ENCODE peak calls at places on chromosomes 13 and 19, in four cellular contexts. One of them, this sample, is unnamed.

GRCh38 chr13:65606622-65607021 is 1623.5 kb downstream of the PCDH9 start:
- DNase-seq in astrocyte: peak; percentile 69
- DNase-seq in neural progenitor cell: no peak
- DNase-seq in left ventricle myocardium inferior: no peak
- DNase-seq in this sample: no peak

GRCh38 chr19:38070573-38070972 is 153.4 kb downstream of the DPF1 start:
- DNase-seq in neural progenitor cell: no peak
- DNase-seq in left ventricle myocardium inferior: no peak
- DNase-seq in astrocyte: peak; percentile 69
- DNase-seq in this sample: no peak

GRCh38 chr19:10855879-10856522 is 7.8 kb downstream of the C19orf38 start:
- DNase-seq in astrocyte: no peak
- DNase-seq in left ventricle myocardium inferior: no peak
- DNase-seq in neural progenitor cell: peak; percentile 44
- DNase-seq in this sample: no peak

GRCh38 chr13:21925720-21926119 is 254.8 kb downstream of the FGF9 start:
- DNase-seq in left ventricle myocardium inferior: no peak
- DNase-seq in astrocyte: no peak
- DNase-seq in neural progenitor cell: no peak
- DNase-seq in this sample: no peak

GRCh38 chr13:44013666-44014291 is 134.1 kb downstream of the LACC1 start:
- DNase-seq in neural progenitor cell: no peak
- DNase-seq in left ventricle myocardium inferior: no peak
- DNase-seq in astrocyte: peak; percentile 79
- DNase-seq in this sample: no peak

GRCh38 chr19:3743486-3743885 is 18.0 kb downstream of the APBA3 start:
- DNase-seq in astrocyte: no peak
- DNase-seq in left ventricle myocardium inferior: no peak
- DNase-seq in neural progenitor cell: no peak
- DNase-seq in this sample: no peak

GRCh38 chr19:33005440-33005839 is 33.4 kb downstream of the FAAP24 start:
- DNase-seq in astrocyte: no peak
- DNase-seq in neural progenitor cell: no peak
- DNase-seq in left ventricle myocardium inferior: no peak
- DNase-seq in this sample: no peak

GRCh38 chr19:49502866-49503581 is 6.8 kb downstream of the RPS11 start:
- DNase-seq in astrocyte: peak; percentile 44
- DNase-seq in neural progenitor cell: peak; percentile 84
- DNase-seq in left ventricle myocardium inferior: no peak
- DNase-seq in this sample: peak; percentile 39

GRCh38 chr19:55370305-55370988 is at the start of gene IL11:
- DNase-seq in left ventricle myocardium inferior: no peak
- DNase-seq in astrocyte: peak; percentile 57
- DNase-seq in neural progenitor cell: peak; percentile 44
- DNase-seq in this sample: no peak

GRCh38 chr19:48739400-48739825 is 997 bp downstream of the RASIP1 start:
- DNase-seq in neural progenitor cell: peak; percentile 45
- DNase-seq in astrocyte: no peak
- DNase-seq in left ventricle myocardium inferior: no peak
- DNase-seq in this sample: no peak

DNA sequence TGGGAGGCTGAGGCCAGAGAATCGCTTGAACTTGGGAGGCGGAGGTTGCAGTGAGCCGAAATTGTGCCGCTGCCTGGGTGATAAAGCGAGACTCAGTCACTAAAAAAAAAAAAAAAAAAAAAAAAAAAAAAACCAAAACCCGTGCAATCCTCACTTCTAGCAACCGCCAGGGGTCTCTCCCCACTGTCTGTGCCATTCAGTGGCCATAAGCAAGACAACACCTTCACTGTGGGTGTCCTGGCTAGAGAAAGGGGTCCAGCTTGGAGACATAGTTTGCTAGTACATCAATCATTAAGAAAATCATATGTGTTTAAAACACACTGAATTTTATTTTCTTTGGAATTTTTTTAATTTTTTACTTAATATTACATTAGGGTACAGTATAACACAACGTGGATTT is 68.2 kb downstream of the RASL11A start:
- DNase-seq in astrocyte: no peak
- DNase-seq in left ventricle myocardium inferior: no peak
- DNase-seq in neural progenitor cell: peak; percentile 73
- DNase-seq in this sample: no peak
- TF ChIP-seq CTCF in astrocyte: no peak
- TF ChIP-seq CTCF in left ventricle myocardium inferior: no peak
- TF ChIP-seq CTCF in neural progenitor cell: peak; percentile 41
- TF ChIP-seq CTCF in this sample: peak; percentile 36

GRCh38 chr13:20093946-20094345 is 66.9 kb downstream of the GJA3 start:
- DNase-seq in astrocyte: no peak
- DNase-seq in left ventricle myocardium inferior: no peak
- DNase-seq in neural progenitor cell: no peak
- DNase-seq in this sample: no peak

DNA sequence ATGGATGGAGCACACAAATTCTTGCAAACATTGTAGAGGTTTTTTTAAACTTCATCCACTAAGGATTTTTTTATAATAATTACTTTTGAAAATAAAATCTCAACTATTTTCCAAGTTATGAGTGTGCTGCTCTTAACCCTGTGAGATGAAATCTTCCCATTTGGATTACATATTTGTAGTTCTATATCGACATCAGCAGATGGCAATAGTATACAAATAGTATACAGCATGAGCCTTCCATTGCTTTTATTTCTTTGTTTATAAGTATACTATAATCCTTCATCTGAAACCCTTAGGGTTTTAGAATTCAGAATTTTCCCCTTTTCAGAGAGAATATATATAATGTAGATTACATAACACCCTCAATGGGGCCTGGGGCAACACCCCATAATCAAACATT is 70.5 kb downstream of the GJA3 start:
- DNase-seq in astrocyte: no peak
- DNase-seq in neural progenitor cell: no peak
- DNase-seq in left ventricle myocardium inferior: no peak
- DNase-seq in this sample: no peak
- TF ChIP-seq CTCF in astrocyte: no peak
- TF ChIP-seq CTCF in neural progenitor cell: peak; percentile 14
- TF ChIP-seq CTCF in left ventricle myocardium inferior: peak; percentile 25
- TF ChIP-seq CTCF in this sample: no peak

DNA sequence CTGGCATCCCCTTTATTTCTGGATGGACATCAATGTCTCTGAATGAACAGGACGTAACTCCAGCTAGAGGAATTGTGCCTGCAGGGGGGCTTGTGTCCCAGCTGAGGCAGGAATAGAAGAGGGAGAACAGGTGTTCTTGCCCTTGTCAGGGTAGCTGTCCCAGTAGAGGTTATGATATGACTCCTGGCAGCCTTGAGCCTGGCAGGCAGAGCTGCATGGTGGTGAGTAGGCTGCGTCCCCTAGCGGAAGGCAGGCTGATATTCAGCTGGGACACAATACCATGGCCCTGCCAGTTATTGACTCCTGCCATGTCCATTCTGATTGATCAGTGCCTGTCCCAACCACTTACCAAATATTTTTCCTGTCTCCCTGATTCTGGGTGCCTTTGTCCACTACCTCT is 197.2 kb downstream of the RAP2A start:
- DNase-seq in astrocyte: no peak
- DNase-seq in left ventricle myocardium inferior: no peak
- DNase-seq in neural progenitor cell: peak; percentile 34
- DNase-seq in this sample: no peak
- TF ChIP-seq CTCF in astrocyte: no peak
- TF ChIP-seq CTCF in left ventricle myocardium inferior: no peak
- TF ChIP-seq CTCF in neural progenitor cell: peak; percentile 45
- TF ChIP-seq CTCF in this sample: no peak

DNA sequence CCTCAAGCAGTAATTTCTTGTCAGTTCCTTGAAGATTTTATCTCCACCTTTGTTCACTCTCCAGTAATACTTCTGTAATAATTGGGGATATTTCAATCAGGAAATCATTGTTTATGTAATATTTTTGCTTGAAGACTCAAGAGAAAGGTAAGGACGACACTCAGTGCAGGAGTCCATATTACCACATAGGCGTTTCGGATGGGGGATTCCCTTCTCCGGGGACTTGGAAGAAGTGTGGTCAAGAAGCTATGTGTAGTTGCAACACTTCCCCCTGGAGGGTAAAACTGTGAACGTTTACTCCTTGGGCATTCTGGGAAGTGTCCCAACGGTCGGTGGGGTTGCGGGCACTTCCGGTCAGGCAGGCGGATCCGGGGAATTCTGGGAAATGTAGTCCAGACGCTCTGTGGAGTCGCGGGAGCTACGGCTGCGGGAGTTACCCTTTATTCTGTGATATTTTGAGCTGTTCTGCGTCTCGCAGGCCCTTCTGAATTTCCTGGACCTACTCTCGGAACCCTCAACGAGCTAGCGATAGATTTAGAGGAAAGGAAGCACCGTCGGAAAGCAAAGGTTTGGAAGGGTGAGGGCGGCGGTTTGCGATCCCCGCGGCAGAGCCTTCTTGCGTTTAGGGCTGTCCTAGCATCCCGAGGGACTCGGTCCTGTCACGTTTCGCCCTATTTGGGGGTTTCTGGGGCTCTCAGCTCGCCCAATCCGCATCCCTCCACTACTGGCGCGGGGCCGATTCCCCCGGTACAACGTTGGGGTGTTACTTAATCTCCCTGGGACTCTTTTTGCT is at the start of gene ZNF221:
- DNase-seq in left ventricle myocardium inferior: peak; percentile 87
- DNase-seq in neural progenitor cell: peak; percentile 96
- DNase-seq in astrocyte: peak; percentile 97
- DNase-seq in this sample: peak; percentile 90
- TF ChIP-seq CTCF in left ventricle myocardium inferior: peak; percentile 64
- TF ChIP-seq CTCF in neural progenitor cell: peak; percentile 70
- TF ChIP-seq CTCF in astrocyte: peak; percentile 51
- TF ChIP-seq CTCF in this sample: peak; percentile 55

DNA sequence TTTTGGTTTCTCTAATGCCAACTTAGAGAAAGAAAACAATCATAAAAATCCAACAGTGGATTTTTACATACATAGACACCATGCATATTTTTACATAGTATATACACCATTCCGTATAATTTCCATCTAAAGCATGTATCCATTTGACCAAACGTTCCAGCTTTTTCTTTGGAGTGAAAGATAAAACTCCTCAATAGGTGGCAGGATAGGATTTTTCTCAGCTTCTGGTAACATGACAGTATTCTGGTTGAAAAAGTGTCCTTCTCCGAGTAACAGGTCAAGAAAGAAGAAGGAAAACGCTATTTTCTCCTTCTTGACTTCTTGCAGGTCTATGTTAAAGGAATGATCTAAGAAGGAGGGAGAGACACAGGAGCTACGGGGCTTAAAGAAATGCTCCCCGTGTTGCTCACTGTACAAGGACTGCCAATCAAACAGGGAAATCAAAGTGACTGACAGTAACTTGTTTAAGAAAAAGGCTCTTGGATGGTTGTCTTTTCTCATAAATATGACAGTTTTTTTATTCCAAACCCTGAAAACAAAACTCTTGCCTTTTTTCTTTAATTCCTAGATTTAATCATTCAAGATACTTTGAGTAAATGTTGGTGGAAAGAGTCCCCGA is 11.5 kb downstream of the FLT1 start:
- DNase-seq in left ventricle myocardium inferior: no peak
- DNase-seq in astrocyte: no peak
- DNase-seq in neural progenitor cell: no peak
- DNase-seq in this sample: no peak
- TF ChIP-seq CTCF in left ventricle myocardium inferior: no peak
- TF ChIP-seq CTCF in astrocyte: no peak
- TF ChIP-seq CTCF in neural progenitor cell: no peak
- TF ChIP-seq CTCF in this sample: no peak

DNA sequence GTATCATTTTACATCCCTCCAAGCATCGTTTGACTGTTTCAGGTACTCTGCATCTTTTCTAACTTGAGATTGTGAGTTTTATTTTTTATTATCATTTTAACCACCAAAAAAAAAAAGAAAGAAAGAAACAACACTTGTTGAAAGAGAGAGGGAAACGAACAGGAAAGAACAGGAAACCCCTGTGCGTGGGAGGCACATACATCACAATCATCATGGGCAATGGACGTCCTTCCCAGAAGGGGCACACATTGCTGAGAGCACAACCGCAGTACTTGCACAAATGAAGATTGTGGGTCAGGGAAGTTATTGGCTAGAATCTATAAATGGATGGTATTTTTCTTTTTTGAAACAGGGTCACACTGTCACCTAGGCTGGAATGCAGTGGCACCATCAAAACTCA is 1.7 kb downstream of the CLC start:
- DNase-seq in neural progenitor cell: no peak
- DNase-seq in astrocyte: no peak
- DNase-seq in left ventricle myocardium inferior: no peak
- DNase-seq in this sample: no peak
- TF ChIP-seq CTCF in neural progenitor cell: no peak
- TF ChIP-seq CTCF in astrocyte: no peak
- TF ChIP-seq CTCF in left ventricle myocardium inferior: no peak
- TF ChIP-seq CTCF in this sample: no peak

This sample was measured in GM13976.